ENCODE peak calls at places on chromosomes 2 and 18, in nine cellular contexts. K is cardiac muscle cell, L is GM06990, M is GM23338, J is cardiac fibroblast, V is stomach, W is uterus, A is hepatocyte, H is upper lobe of left lung. C is an unnamed sample.

GRCh38 chr18:43893001-43893637 is 615.8 kb upstream of the SYT4 start:
- DNase-seq in K (peak; percentile 74), L (no peak), M (no peak), J (peak; percentile 88), V (no peak), W (no peak), A (peak; percentile 26), H (no peak), C (no peak)

GRCh38 chr2:6412533-6413085 is 453.1 kb downstream of the CMPK2 start:
- DNase-seq in K (no peak), L (no peak), M (no peak), J (no peak), V (no peak), W (no peak), A (no peak), H (no peak), C (no peak)

GRCh38 chr18:48636436-48636835 is 97.6 kb downstream of the CTIF start:
- DNase-seq in K (no peak), L (no peak), M (no peak), J (no peak), V (no peak), W (peak; percentile 10), A (no peak), H (no peak), C (no peak)

GRCh38 chr2:23480991-23481797 is 96.2 kb downstream of the KLHL29 start:
- DNase-seq in K (peak; percentile 83), L (no peak), M (peak; percentile 90), J (peak; percentile 90), V (no peak), W (peak; percentile 43), A (peak; percentile 70), H (no peak), C (no peak)

GRCh38 chr2:37688771-37689468 is 17.5 kb upstream of the CDC42EP3 start:
- DNase-seq in K (peak; percentile 93), L (no peak), M (peak; percentile 50), J (peak; percentile 92), V (no peak), W (peak; percentile 74), A (peak; percentile 47), H (no peak), C (peak; percentile 26)

GRCh38 chr2:33014268-33014667 is 67.5 kb downstream of the LTBP1 start:
- DNase-seq in K (no peak), L (no peak), M (no peak), J (peak; percentile 23), V (no peak), W (no peak), A (no peak), H (no peak), C (no peak)

GRCh38 chr2:111626037-111626861 is 257.7 kb downstream of the ANAPC1 start:
- DNase-seq in K (peak; percentile 51), L (no peak), M (no peak), J (no peak), V (no peak), W (no peak), A (no peak), H (peak; percentile 31), C (no peak)

GRCh38 chr2:54496920-54497319 is 40.8 kb downstream of the SPTBN1 start:
- DNase-seq in K (no peak), L (no peak), M (no peak), J (no peak), V (no peak), W (no peak), A (no peak), H (no peak), C (no peak)

GRCh38 chr2:135245055-135245454 is 193.0 kb downstream of the RAB3GAP1 start:
- DNase-seq in K (peak; percentile 41), L (no peak), M (peak; percentile 9), J (peak; percentile 21), V (no peak), W (no peak), A (no peak), H (no peak), C (no peak)

GRCh38 chr2:241592126-241592845 is 33.7 kb downstream of the BOK start:
- DNase-seq in K (no peak), L (no peak), M (no peak), J (no peak), V (no peak), W (no peak), A (no peak), H (no peak), C (no peak)

GRCh38 chr2:210955591-210955990 is 399.2 kb downstream of the CPS1 start:
- DNase-seq in K (peak; percentile 60), L (no peak), M (no peak), J (peak; percentile 79), V (no peak), W (no peak), A (peak; percentile 9), H (no peak), C (no peak)

GRCh38 chr2:237731663-237732062 is 66.9 kb upstream of the RBM44 start:
- DNase-seq in K (peak; percentile 59), L (no peak), M (no peak), J (peak; percentile 77), V (no peak), W (no peak), A (peak; percentile 43), H (peak; percentile 62), C (no peak)

GRCh38 chr18:62420151-62420512 is 95.0 kb downstream of the TNFRSF11A start:
- DNase-seq in K (peak; percentile 48), L (no peak), M (no peak), J (peak; percentile 77), V (no peak), W (no peak), A (peak; percentile 43), H (no peak), C (no peak)

GRCh38 chr2:48589170-48589767 is 28.4 kb upstream of the GTF2A1L start:
- DNase-seq in K (peak; percentile 66), L (no peak), M (peak; percentile 62), J (peak; percentile 69), V (no peak), W (peak; percentile 54), A (peak; percentile 47), H (no peak), C (peak; percentile 61)

GRCh38 chr2:200756618-200757321 is 54.9 kb upstream of the BZW1 start:
- DNase-seq in K (peak; percentile 61), L (no peak), M (no peak), J (peak; percentile 84), V (no peak), W (no peak), A (peak; percentile 73), H (peak; percentile 36), C (no peak)

GRCh38 chr18:33577688-33578370 is at the start of gene ASXL3:
- DNase-seq in K (peak; percentile 14), L (no peak), M (peak; percentile 67), J (no peak), V (peak; percentile 64), W (peak; percentile 35), A (peak; percentile 73), H (no peak), C (peak; percentile 37)

GRCh38 chr18:67417864-67418523 is 98.5 kb downstream of the DSEL start:
- DNase-seq in K (peak; percentile 61), L (no peak), M (no peak), J (peak; percentile 77), V (no peak), W (no peak), A (peak; percentile 13), H (no peak), C (no peak)

DNA sequence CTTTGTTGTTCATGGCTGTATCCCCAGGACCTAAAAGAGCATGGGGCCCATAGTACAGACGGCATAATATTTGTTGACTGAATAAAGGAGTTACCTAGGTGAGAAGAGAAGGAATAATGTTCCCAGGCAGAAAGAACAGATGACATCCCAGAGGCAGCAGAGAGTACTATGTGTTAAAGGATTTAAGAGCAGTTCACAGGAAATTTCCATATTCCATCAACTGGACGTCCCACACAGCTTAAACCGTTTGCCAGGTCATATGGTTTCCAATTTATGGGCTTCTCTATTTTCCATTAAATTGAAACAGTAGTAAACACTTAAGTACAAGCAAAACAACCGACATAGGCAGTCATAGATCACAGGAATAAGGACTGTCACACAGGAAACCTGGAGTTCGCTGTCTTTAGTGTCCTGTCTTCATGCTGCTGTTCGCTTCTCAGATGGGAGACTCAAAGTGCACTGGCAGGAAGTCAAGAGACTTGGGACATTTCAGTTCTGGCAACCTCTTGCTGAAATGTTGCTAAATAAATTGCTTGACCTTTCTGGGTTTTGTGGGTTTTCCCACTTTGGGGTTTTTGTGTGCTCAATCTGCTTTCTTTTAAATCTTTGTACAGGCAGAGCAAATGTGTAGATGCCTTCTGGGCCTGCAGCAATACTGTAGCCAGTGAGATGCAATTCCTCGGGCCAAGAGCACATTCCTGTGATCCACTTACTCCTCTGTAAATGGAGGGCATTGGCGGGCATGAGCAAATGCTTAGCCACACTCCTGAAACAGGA is 5.8 kb upstream of the PIEZO2 start:
- DNase-seq in K (no peak), L (no peak), M (no peak), J (no peak), V (no peak), W (no peak), A (no peak), H (no peak), C (no peak)
- H3K4me3 ChIP-seq in K (no peak overlapping the region), L (no peak overlapping the region), M (no peak overlapping the region), J (no peak overlapping the region), V (no peak overlapping the region), W (no peak overlapping the region), A (no peak overlapping the region), H (no peak overlapping the region), C (no peak overlapping the region)

GRCh38 chr18:46335551-46336059 is 231.4 kb downstream of the HAUS1 start:
- DNase-seq in K (peak; percentile 60), L (no peak), M (peak; percentile 88), J (no peak), V (no peak), W (no peak), A (no peak), H (no peak), C (peak; percentile 34)
- H3K4me3 ChIP-seq in K (peak overlapping the region; percentile 99), L (no peak overlapping the region), M (peak overlapping the region; percentile 87), J (no peak overlapping the region), V (peak overlapping the region; percentile 64), W (no peak overlapping the region), A (peak overlapping the region; percentile 77), H (peak overlapping the region; percentile 68), C (peak overlapping the region; percentile 37)

DNA sequence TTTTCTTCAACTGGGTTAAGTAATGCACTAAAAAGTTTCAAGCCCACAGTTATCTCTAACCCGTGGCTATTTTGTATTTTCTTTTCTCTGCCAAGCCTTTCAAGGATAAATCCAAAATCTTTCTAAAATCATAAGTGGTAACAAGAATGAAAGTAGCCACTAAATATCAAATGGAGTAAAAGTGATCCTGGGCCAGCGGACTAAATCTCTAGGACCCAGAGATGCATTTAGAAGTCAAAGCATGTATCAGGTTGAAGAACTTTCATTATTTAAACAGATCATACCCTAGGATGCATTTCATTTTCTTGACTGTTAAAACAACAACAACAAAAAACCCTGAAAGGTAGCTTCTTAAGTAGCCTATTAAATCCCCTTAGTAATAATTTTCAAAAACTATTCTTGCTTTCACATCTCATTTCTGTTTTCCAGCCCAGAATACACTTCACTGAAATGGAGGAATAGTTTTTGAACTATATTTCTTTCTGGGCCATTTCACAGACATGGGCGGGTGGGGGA is 4.8 kb upstream of the POU3F3 start:
- DNase-seq in K (no peak), L (no peak), M (no peak), J (no peak), V (no peak), W (no peak), A (no peak), H (no peak), C (no peak)
- H3K4me3 ChIP-seq in K (no peak overlapping the region), L (no peak overlapping the region), M (no peak overlapping the region), J (no peak overlapping the region), V (no peak overlapping the region), W (no peak overlapping the region), A (no peak overlapping the region), H (no peak overlapping the region), C (no peak overlapping the region)

DNA sequence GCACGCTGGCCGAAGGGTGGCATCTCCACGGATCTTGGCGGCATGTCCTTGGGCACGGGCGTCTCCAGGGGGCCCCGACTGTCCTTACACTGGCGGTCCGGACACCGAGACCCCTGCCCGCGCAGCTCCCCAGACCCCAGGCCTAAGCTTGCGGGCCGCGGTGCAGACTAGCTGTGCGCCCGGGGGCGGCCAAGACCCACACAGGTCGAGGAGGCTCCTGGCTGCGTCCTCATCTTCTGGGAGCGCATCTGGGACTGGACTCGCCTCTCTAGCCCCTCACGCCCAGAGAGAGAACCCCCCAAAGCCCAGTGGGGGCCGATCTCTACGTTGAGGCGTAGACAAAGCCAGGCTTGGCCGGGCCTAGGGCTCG is 468 bp upstream of the TWIST2 start:
- DNase-seq in K (no peak), L (no peak), M (peak; percentile 54), J (peak; percentile 32), V (no peak), W (no peak), A (no peak), H (no peak), C (no peak)
- H3K4me3 ChIP-seq in K (no peak overlapping the region), L (no peak overlapping the region), M (peak overlapping the region; percentile 66), J (peak overlapping the region; percentile 70), V (peak overlapping the region; percentile 61), W (peak overlapping the region; percentile 78), A (peak overlapping the region; percentile 36), H (peak overlapping the region; percentile 76), C (no peak overlapping the region)